ENCODE peak calls at places on chromosome 13, in six cellular contexts. O is HL-60; J is activated naive CD8-positive, alpha-beta T cell treated with anti-CD3 and anti-CD28 coated beads, Interleukin-2, amount 50 U/mL, for 24 hours; W is testis; V is mesenchymal stem cell; G is heart right ventricle. K is an unnamed sample.

GRCh38 chr13:79724348-79725103 is 243.6 kb downstream of the NDFIP2 start:
- DNase-seq in O (no peak), J (no peak), W (no peak), V (no peak), G (no peak), K (no peak)

GRCh38 chr13:78595819-78596700 is 7.3 kb downstream of the POU4F1 start:
- DNase-seq in O (peak), J (no peak), W (peak), V (no peak), G (no peak), K (no peak)

GRCh38 chr13:42305503-42305902 is 33.6 kb downstream of the AKAP11 start:
- DNase-seq in O (no peak), J (no peak), W (no peak), V (no peak), G (no peak), K (no peak)

GRCh38 chr13:110331362-110331761 is 24.3 kb downstream of the COL4A2 start:
- DNase-seq in O (no peak), J (no peak), W (peak), V (no peak), G (no peak), K (no peak)

GRCh38 chr13:19791953-19792537 is 9.3 kb upstream of the PSPC1 start:
- DNase-seq in O (no peak), J (no peak), W (no peak), V (no peak), G (no peak), K (no peak)

GRCh38 chr13:35478384-35479222 is 2.1 kb upstream of the MAB21L1 start:
- DNase-seq in O (no peak), J (no peak), W (no peak), V (no peak), G (no peak), K (no peak)

GRCh38 chr13:86581711-86582110 is 782.5 kb upstream of the SLITRK6 start:
- DNase-seq in O (no peak), J (no peak), W (no peak), V (peak), G (no peak), K (no peak)

GRCh38 chr13:112438094-112438493 is 61.9 kb downstream of the SPACA7 start:
- DNase-seq in O (no peak), J (no peak), W (no peak), V (no peak), G (no peak), K (no peak)

GRCh38 chr13:69959041-69959440 is 148.6 kb upstream of the ATXN8OS start:
- DNase-seq in O (no peak), J (no peak), W (no peak), V (peak), G (no peak), K (no peak)

GRCh38 chr13:98780451-98780850 is 28.0 kb upstream of the SLC15A1 start:
- DNase-seq in O (no peak), J (no peak), W (no peak), V (no peak), G (no peak), K (no peak)

GRCh38 chr13:43545317-43545874 is 241.4 kb downstream of the ENOX1 start:
- DNase-seq in O (no peak), J (no peak), W (peak), V (peak), G (no peak), K (no peak)

GRCh38 chr13:35923347-35923746 is 207.8 kb downstream of the DCLK1 start:
- DNase-seq in O (no peak), J (no peak), W (no peak), V (peak), G (peak), K (no peak)

GRCh38 chr13:40570930-40571329 is 95.5 kb downstream of the FOXO1 start:
- DNase-seq in O (no peak), J (no peak), W (no peak), V (no peak), G (no peak), K (no peak)

GRCh38 chr13:33228645-33229445 is 56.7 kb downstream of the STARD13 start:
- DNase-seq in O (peak), J (no peak), W (no peak), V (peak), G (no peak), K (no peak)

GRCh38 chr13:72261732-72262131 is 394.7 kb upstream of the DACH1 start:
- DNase-seq in O (no peak), J (no peak), W (no peak), V (no peak), G (no peak), K (no peak)

GRCh38 chr13:84098273-84098672 is 216.0 kb upstream of the SLITRK1 start:
- DNase-seq in O (no peak), J (no peak), W (no peak), V (no peak), G (no peak), K (no peak)

GRCh38 chr13:79548886-79549285 is 67.9 kb downstream of the NDFIP2 start:
- DNase-seq in O (no peak), J (no peak), W (no peak), V (peak), G (no peak), K (no peak)

GRCh38 chr13:30373727-30374126 is 48.6 kb upstream of the UBE2L5 start:
- DNase-seq in O (peak), J (peak), W (no peak), V (no peak), G (no peak), K (no peak)

GRCh38 chr13:27172495-27172842 is 858 bp upstream of the USP12 start:
- DNase-seq in O (peak), J (no peak), W (peak), V (no peak), G (peak), K (no peak)

GRCh38 chr13:97395437-97396136 is 38.4 kb upstream of the RAP2A start:
- DNase-seq in O (no peak), J (no peak), W (no peak), V (peak), G (no peak), K (no peak)

GRCh38 chr13:48818495-48818961 is 157.2 kb upstream of the FNDC3A start:
- DNase-seq in O (no peak), J (no peak), W (no peak), V (peak), G (no peak), K (no peak)

GRCh38 chr13:38590796-38591507 is 95.9 kb upstream of the FREM2 start:
- DNase-seq in O (no peak), J (no peak), W (no peak), V (no peak), G (no peak), K (no peak)

GRCh38 chr13:101453784-101454201 is 1.3 kb downstream of the ITGBL1 start:
- DNase-seq in O (no peak), J (no peak), W (peak), V (no peak), G (no peak), K (no peak)

GRCh38 chr13:112978561-112979405 is 9.8 kb downstream of the MCF2L start:
- DNase-seq in O (peak), J (no peak), W (no peak), V (no peak), G (peak), K (no peak)

GRCh38 chr13:43786766-43787517 is at the start of gene ENOX1:
- DNase-seq in O (peak), J (peak), W (peak), V (peak), G (peak), K (peak)

GRCh38 chr13:60047943-60048342 is 115.8 kb downstream of the DIAPH3 start:
- DNase-seq in O (no peak), J (no peak), W (no peak), V (no peak), G (no peak), K (no peak)

K was measured in GM12891.